ENCODE peak calls at places on chromosome X, in eight cellular contexts. C is T-helper 1 cell; H is right atrium auricular region; V is NB4; P is left ventricle myocardium inferior; Y is GM04504; K is activated CD8-positive, alpha-beta memory T cell treated with anti-CD3 and anti-CD28 coated beads for 48 hours; G is anterior cingulate cortex. O is an unnamed sample.
A peak's percentile ranks its signal among the peaks of the same experiment; 100 is the strongest.

GRCh38 chrX:15349046-15349445 is 13.7 kb upstream of the PIGA start:
- DNase-seq in G (peak; percentile 1), C (peak; percentile 40), V (peak; percentile 69), K (no peak), P (no peak), Y (peak; percentile 38), H (no peak), O (no peak)

GRCh38 chrX:144840616-144841015 is 406.7 kb upstream of the SPANXN1 start:
- DNase-seq in K (no peak), P (no peak), Y (no peak), G (no peak), C (no peak), V (no peak), H (no peak), O (no peak)

GRCh38 chrX:110146521-110146920 is 143.6 kb downstream of the TMEM164 start:
- DNase-seq in G (no peak), V (peak; percentile 63), C (peak; percentile 46), K (no peak), Y (no peak), H (no peak), P (no peak), O (no peak)

GRCh38 chrX:107579956-107580355 is 48.4 kb upstream of the PRPS1 start:
- DNase-seq in H (no peak), K (no peak), G (no peak), V (peak; percentile 9), Y (no peak), C (no peak), P (no peak), O (no peak)

GRCh38 chrX:104428231-104428630 is 137.8 kb upstream of the IL1RAPL2 start:
- DNase-seq in V (no peak), G (no peak), Y (no peak), H (no peak), P (no peak), C (no peak), K (no peak), O (no peak)

GRCh38 chrX:133190877-133191738 is 27.0 kb downstream of the TFDP3 start:
- DNase-seq in H (no peak), C (no peak), G (no peak), P (no peak), Y (no peak), K (no peak), V (no peak), O (no peak)

GRCh38 chrX:56788717-56789122 is 59.7 kb downstream of the NBDY start:
- DNase-seq in H (no peak), K (no peak), Y (no peak), G (peak; percentile 72), P (no peak), C (no peak), V (peak; percentile 79), O (no peak)

GRCh38 chrX:112867570-112867969 is 26.9 kb upstream of the AMOT start:
- DNase-seq in K (no peak), V (no peak), C (no peak), Y (no peak), H (no peak), G (no peak), P (no peak), O (no peak)

GRCh38 chrX:9928083-9928482 is 39.1 kb upstream of the CLDN34 start:
- DNase-seq in P (no peak), V (no peak), C (no peak), G (peak; percentile 16), Y (no peak), K (no peak), H (no peak), O (no peak)

GRCh38 chrX:28349888-28350287 is 237.4 kb upstream of the IL1RAPL1 start:
- DNase-seq in C (no peak), Y (no peak), V (no peak), G (no peak), P (no peak), H (no peak), K (no peak), O (no peak)

GRCh38 chrX:7192871-7193270 is 44.9 kb upstream of the PUDP start:
- DNase-seq in Y (no peak), H (no peak), P (no peak), K (no peak), V (no peak), C (no peak), G (no peak), O (no peak)

GRCh38 chrX:19991350-19991718 is 473 bp upstream of the BCLAF3 start:
- DNase-seq in P (no peak), G (no peak), V (no peak), C (no peak), H (no peak), K (no peak), Y (no peak), O (no peak)

GRCh38 chrX:72620550-72621145 is 48.0 kb upstream of the HDAC8 start:
- DNase-seq in G (no peak), H (peak; percentile 60), K (no peak), C (peak; percentile 68), V (peak; percentile 27), Y (peak; percentile 42), P (peak; percentile 14), O (peak; percentile 83)

GRCh38 chrX:155441097-155441496 is 17.3 kb downstream of the F8A3 start:
- DNase-seq in P (no peak), C (no peak), V (no peak), K (no peak), Y (no peak), G (no peak), H (no peak), O (no peak)

GRCh38 chrX:78327370-78328048 is at the start of gene CYSLTR1:
- DNase-seq in G (no peak), P (no peak), H (no peak), K (no peak), Y (no peak), C (peak; percentile 27), V (peak; percentile 86), O (no peak)